ENCODE peak calls at places on chromosomes 3 and 15, in five cellular contexts. One of them, this sample, is unnamed.
A peak's percentile ranks its signal among the peaks of the same experiment; 100 is the strongest.

GRCh38 chr3:44509985-44510360 is 32.5 kb upstream of the ZNF445 start:
- DNase-seq in NCI-H1417: peak; percentile 63
- DNase-seq in activated naive CD4-positive, alpha-beta T cell: no peak
- DNase-seq in stimulated activated CD4-positive, alpha-beta T cell treated with anti-CD3 and anti-CD28 coated beads, Interleukin-4, amount 100 ng/mL, for 24 hours: no peak
- DNase-seq in hypothalamus: no peak
- DNase-seq in this sample: peak; percentile 11

GRCh38 chr3:74661672-74662071 is 47.2 kb upstream of the CNTN3 start:
- DNase-seq in NCI-H1417: no peak
- DNase-seq in activated naive CD4-positive, alpha-beta T cell: no peak
- DNase-seq in stimulated activated CD4-positive, alpha-beta T cell treated with anti-CD3 and anti-CD28 coated beads, Interleukin-4, amount 100 ng/mL, for 24 hours: no peak
- DNase-seq in hypothalamus: no peak
- DNase-seq in this sample: no peak

GRCh38 chr15:51973220-51973619 is 1.6 kb upstream of the LEO1 start:
- DNase-seq in NCI-H1417: no peak
- DNase-seq in activated naive CD4-positive, alpha-beta T cell: no peak
- DNase-seq in stimulated activated CD4-positive, alpha-beta T cell treated with anti-CD3 and anti-CD28 coated beads, Interleukin-4, amount 100 ng/mL, for 24 hours: no peak
- DNase-seq in hypothalamus: no peak
- DNase-seq in this sample: no peak

GRCh38 chr15:75148293-75148692 is 53.4 kb upstream of the C15orf39 start:
- DNase-seq in NCI-H1417: no peak
- DNase-seq in activated naive CD4-positive, alpha-beta T cell: no peak
- DNase-seq in stimulated activated CD4-positive, alpha-beta T cell treated with anti-CD3 and anti-CD28 coated beads, Interleukin-4, amount 100 ng/mL, for 24 hours: no peak
- DNase-seq in hypothalamus: no peak
- DNase-seq in this sample: no peak

GRCh38 chr3:183988216-183988790 is 29.4 kb downstream of the ABCC5 start:
- DNase-seq in NCI-H1417: no peak
- DNase-seq in activated naive CD4-positive, alpha-beta T cell: no peak
- DNase-seq in stimulated activated CD4-positive, alpha-beta T cell treated with anti-CD3 and anti-CD28 coated beads, Interleukin-4, amount 100 ng/mL, for 24 hours: no peak
- DNase-seq in hypothalamus: no peak
- DNase-seq in this sample: no peak

GRCh38 chr15:53036641-53037040 is 246.5 kb upstream of the ONECUT1 start:
- DNase-seq in NCI-H1417: no peak
- DNase-seq in activated naive CD4-positive, alpha-beta T cell: no peak
- DNase-seq in stimulated activated CD4-positive, alpha-beta T cell treated with anti-CD3 and anti-CD28 coated beads, Interleukin-4, amount 100 ng/mL, for 24 hours: no peak
- DNase-seq in hypothalamus: no peak
- DNase-seq in this sample: no peak

GRCh38 chr3:49217688-49218470 is 46.5 kb downstream of the KLHDC8B start:
- DNase-seq in NCI-H1417: no peak
- DNase-seq in activated naive CD4-positive, alpha-beta T cell: no peak
- DNase-seq in stimulated activated CD4-positive, alpha-beta T cell treated with anti-CD3 and anti-CD28 coated beads, Interleukin-4, amount 100 ng/mL, for 24 hours: no peak
- DNase-seq in hypothalamus: no peak
- DNase-seq in this sample: no peak

GRCh38 chr15:41512078-41512394 is 1.6 kb downstream of the LTK start:
- DNase-seq in NCI-H1417: no peak
- DNase-seq in activated naive CD4-positive, alpha-beta T cell: no peak
- DNase-seq in stimulated activated CD4-positive, alpha-beta T cell treated with anti-CD3 and anti-CD28 coated beads, Interleukin-4, amount 100 ng/mL, for 24 hours: no peak
- DNase-seq in hypothalamus: no peak
- DNase-seq in this sample: no peak

GRCh38 chr15:37111427-37111717 is 11.0 kb upstream of the MEIS2 start:
- DNase-seq in NCI-H1417: peak; percentile 40
- DNase-seq in activated naive CD4-positive, alpha-beta T cell: no peak
- DNase-seq in stimulated activated CD4-positive, alpha-beta T cell treated with anti-CD3 and anti-CD28 coated beads, Interleukin-4, amount 100 ng/mL, for 24 hours: no peak
- DNase-seq in hypothalamus: no peak
- DNase-seq in this sample: no peak

GRCh38 chr3:49016414-49017228 is 1.8 kb downstream of the DALRD3 start:
- DNase-seq in NCI-H1417: no peak
- DNase-seq in activated naive CD4-positive, alpha-beta T cell: no peak
- DNase-seq in stimulated activated CD4-positive, alpha-beta T cell treated with anti-CD3 and anti-CD28 coated beads, Interleukin-4, amount 100 ng/mL, for 24 hours: no peak
- DNase-seq in hypothalamus: no peak
- DNase-seq in this sample: no peak

GRCh38 chr3:166810741-166811445 is 569.2 kb downstream of the ZBBX start:
- DNase-seq in NCI-H1417: no peak
- DNase-seq in activated naive CD4-positive, alpha-beta T cell: no peak
- DNase-seq in stimulated activated CD4-positive, alpha-beta T cell treated with anti-CD3 and anti-CD28 coated beads, Interleukin-4, amount 100 ng/mL, for 24 hours: no peak
- DNase-seq in hypothalamus: no peak
- DNase-seq in this sample: no peak

GRCh38 chr15:100167884-100168375 is 173.8 kb downstream of the ADAMTS17 start:
- DNase-seq in NCI-H1417: no peak
- DNase-seq in activated naive CD4-positive, alpha-beta T cell: no peak
- DNase-seq in stimulated activated CD4-positive, alpha-beta T cell treated with anti-CD3 and anti-CD28 coated beads, Interleukin-4, amount 100 ng/mL, for 24 hours: no peak
- DNase-seq in hypothalamus: no peak
- DNase-seq in this sample: no peak

GRCh38 chr15:100786139-100786531 is 93.5 kb upstream of the ALDH1A3 start:
- DNase-seq in NCI-H1417: no peak
- DNase-seq in activated naive CD4-positive, alpha-beta T cell: no peak
- DNase-seq in stimulated activated CD4-positive, alpha-beta T cell treated with anti-CD3 and anti-CD28 coated beads, Interleukin-4, amount 100 ng/mL, for 24 hours: no peak
- DNase-seq in hypothalamus: no peak
- DNase-seq in this sample: no peak

GRCh38 chr15:40332138-40332781 is 8.5 kb downstream of the CCDC9B start:
- DNase-seq in NCI-H1417: no peak
- DNase-seq in activated naive CD4-positive, alpha-beta T cell: no peak
- DNase-seq in stimulated activated CD4-positive, alpha-beta T cell treated with anti-CD3 and anti-CD28 coated beads, Interleukin-4, amount 100 ng/mL, for 24 hours: no peak
- DNase-seq in hypothalamus: no peak
- DNase-seq in this sample: no peak

GRCh38 chr3:48270306-48270705 is 29.4 kb downstream of the ZNF589 start:
- DNase-seq in NCI-H1417: no peak
- DNase-seq in activated naive CD4-positive, alpha-beta T cell: no peak
- DNase-seq in stimulated activated CD4-positive, alpha-beta T cell treated with anti-CD3 and anti-CD28 coated beads, Interleukin-4, amount 100 ng/mL, for 24 hours: no peak
- DNase-seq in hypothalamus: no peak
- DNase-seq in this sample: no peak

GRCh38 chr15:67240235-67241131 is 14.0 kb downstream of the AAGAB start:
- DNase-seq in NCI-H1417: peak; percentile 82
- DNase-seq in activated naive CD4-positive, alpha-beta T cell: no peak
- DNase-seq in stimulated activated CD4-positive, alpha-beta T cell treated with anti-CD3 and anti-CD28 coated beads, Interleukin-4, amount 100 ng/mL, for 24 hours: peak; percentile 11
- DNase-seq in hypothalamus: no peak
- DNase-seq in this sample: peak; percentile 27

GRCh38 chr15:29601811-29602210 is 220.5 kb downstream of the TJP1 start:
- DNase-seq in NCI-H1417: no peak
- DNase-seq in activated naive CD4-positive, alpha-beta T cell: no peak
- DNase-seq in stimulated activated CD4-positive, alpha-beta T cell treated with anti-CD3 and anti-CD28 coated beads, Interleukin-4, amount 100 ng/mL, for 24 hours: no peak
- DNase-seq in hypothalamus: no peak
- DNase-seq in this sample: no peak

GRCh38 chr15:70875001-70875782 is 17.0 kb downstream of the THAP10 start:
- DNase-seq in NCI-H1417: peak; percentile 18
- DNase-seq in activated naive CD4-positive, alpha-beta T cell: no peak
- DNase-seq in stimulated activated CD4-positive, alpha-beta T cell treated with anti-CD3 and anti-CD28 coated beads, Interleukin-4, amount 100 ng/mL, for 24 hours: no peak
- DNase-seq in hypothalamus: no peak
- DNase-seq in this sample: no peak

GRCh38 chr3:45056608-45057301 is 30.7 kb downstream of the CLEC3B start:
- DNase-seq in NCI-H1417: peak; percentile 2
- DNase-seq in activated naive CD4-positive, alpha-beta T cell: no peak
- DNase-seq in stimulated activated CD4-positive, alpha-beta T cell treated with anti-CD3 and anti-CD28 coated beads, Interleukin-4, amount 100 ng/mL, for 24 hours: no peak
- DNase-seq in hypothalamus: no peak
- DNase-seq in this sample: no peak

GRCh38 chr3:44365952-44366351 is 27.4 kb downstream of the TCAIM start:
- DNase-seq in NCI-H1417: no peak
- DNase-seq in activated naive CD4-positive, alpha-beta T cell: no peak
- DNase-seq in stimulated activated CD4-positive, alpha-beta T cell treated with anti-CD3 and anti-CD28 coated beads, Interleukin-4, amount 100 ng/mL, for 24 hours: no peak
- DNase-seq in hypothalamus: no peak
- DNase-seq in this sample: no peak

GRCh38 chr15:84714816-84715215 is 1.1 kb downstream of the SEC11A start:
- DNase-seq in NCI-H1417: no peak
- DNase-seq in activated naive CD4-positive, alpha-beta T cell: no peak
- DNase-seq in stimulated activated CD4-positive, alpha-beta T cell treated with anti-CD3 and anti-CD28 coated beads, Interleukin-4, amount 100 ng/mL, for 24 hours: no peak
- DNase-seq in hypothalamus: no peak
- DNase-seq in this sample: no peak

GRCh38 chr15:38054488-38054887 is 120.0 kb downstream of the TMCO5A start:
- DNase-seq in NCI-H1417: no peak
- DNase-seq in activated naive CD4-positive, alpha-beta T cell: no peak
- DNase-seq in stimulated activated CD4-positive, alpha-beta T cell treated with anti-CD3 and anti-CD28 coated beads, Interleukin-4, amount 100 ng/mL, for 24 hours: no peak
- DNase-seq in hypothalamus: no peak
- DNase-seq in this sample: no peak

GRCh38 chr15:88881781-88882180 is 13.6 kb downstream of the HAPLN3 start:
- DNase-seq in NCI-H1417: no peak
- DNase-seq in activated naive CD4-positive, alpha-beta T cell: no peak
- DNase-seq in stimulated activated CD4-positive, alpha-beta T cell treated with anti-CD3 and anti-CD28 coated beads, Interleukin-4, amount 100 ng/mL, for 24 hours: no peak
- DNase-seq in hypothalamus: no peak
- DNase-seq in this sample: no peak

GRCh38 chr3:38454179-38454883 is 641 bp downstream of the ACVR2B start:
- DNase-seq in NCI-H1417: peak; percentile 75
- DNase-seq in activated naive CD4-positive, alpha-beta T cell: peak; percentile 36
- DNase-seq in stimulated activated CD4-positive, alpha-beta T cell treated with anti-CD3 and anti-CD28 coated beads, Interleukin-4, amount 100 ng/mL, for 24 hours: no peak
- DNase-seq in hypothalamus: no peak
- DNase-seq in this sample: peak; percentile 41

GRCh38 chr3:33071181-33071580 is 25.8 kb downstream of the GLB1 start:
- DNase-seq in NCI-H1417: peak; percentile 4
- DNase-seq in activated naive CD4-positive, alpha-beta T cell: no peak
- DNase-seq in stimulated activated CD4-positive, alpha-beta T cell treated with anti-CD3 and anti-CD28 coated beads, Interleukin-4, amount 100 ng/mL, for 24 hours: no peak
- DNase-seq in hypothalamus: no peak
- DNase-seq in this sample: peak; percentile 17

GRCh38 chr15:101323793-101324505 is 28.9 kb upstream of the SNRPA1 start:
- DNase-seq in NCI-H1417: no peak
- DNase-seq in activated naive CD4-positive, alpha-beta T cell: no peak
- DNase-seq in stimulated activated CD4-positive, alpha-beta T cell treated with anti-CD3 and anti-CD28 coated beads, Interleukin-4, amount 100 ng/mL, for 24 hours: no peak
- DNase-seq in hypothalamus: no peak
- DNase-seq in this sample: no peak

GRCh38 chr3:153209596-153209995 is 47.6 kb downstream of the RAP2B start:
- DNase-seq in NCI-H1417: no peak
- DNase-seq in activated naive CD4-positive, alpha-beta T cell: no peak
- DNase-seq in stimulated activated CD4-positive, alpha-beta T cell treated with anti-CD3 and anti-CD28 coated beads, Interleukin-4, amount 100 ng/mL, for 24 hours: no peak
- DNase-seq in hypothalamus: no peak
- DNase-seq in this sample: no peak

GRCh38 chr3:140896997-140897396 is 44.6 kb upstream of the SLC25A36 start:
- DNase-seq in NCI-H1417: no peak
- DNase-seq in activated naive CD4-positive, alpha-beta T cell: no peak
- DNase-seq in stimulated activated CD4-positive, alpha-beta T cell treated with anti-CD3 and anti-CD28 coated beads, Interleukin-4, amount 100 ng/mL, for 24 hours: no peak
- DNase-seq in hypothalamus: no peak
- DNase-seq in this sample: no peak

GRCh38 chr3:78368576-78369345 is 1328.9 kb downstream of the ROBO2 start:
- DNase-seq in NCI-H1417: peak; percentile 19
- DNase-seq in activated naive CD4-positive, alpha-beta T cell: no peak
- DNase-seq in stimulated activated CD4-positive, alpha-beta T cell treated with anti-CD3 and anti-CD28 coated beads, Interleukin-4, amount 100 ng/mL, for 24 hours: no peak
- DNase-seq in hypothalamus: no peak
- DNase-seq in this sample: no peak

GRCh38 chr3:128864351-128864811 is 15.0 kb upstream of the ACAD9 start:
- DNase-seq in NCI-H1417: no peak
- DNase-seq in activated naive CD4-positive, alpha-beta T cell: no peak
- DNase-seq in stimulated activated CD4-positive, alpha-beta T cell treated with anti-CD3 and anti-CD28 coated beads, Interleukin-4, amount 100 ng/mL, for 24 hours: no peak
- DNase-seq in hypothalamus: peak; percentile 47
- DNase-seq in this sample: no peak

GRCh38 chr15:90165659-90166489 is 35.3 kb upstream of the SEMA4B start:
- DNase-seq in NCI-H1417: peak; percentile 87
- DNase-seq in activated naive CD4-positive, alpha-beta T cell: no peak
- DNase-seq in stimulated activated CD4-positive, alpha-beta T cell treated with anti-CD3 and anti-CD28 coated beads, Interleukin-4, amount 100 ng/mL, for 24 hours: peak; percentile 59
- DNase-seq in hypothalamus: no peak
- DNase-seq in this sample: no peak

GRCh38 chr3:13073042-13073906 is at the start of gene IQSEC1:
- DNase-seq in NCI-H1417: peak; percentile 88
- DNase-seq in activated naive CD4-positive, alpha-beta T cell: peak; percentile 56
- DNase-seq in stimulated activated CD4-positive, alpha-beta T cell treated with anti-CD3 and anti-CD28 coated beads, Interleukin-4, amount 100 ng/mL, for 24 hours: peak; percentile 65
- DNase-seq in hypothalamus: peak; percentile 47
- DNase-seq in this sample: peak; percentile 52

GRCh38 chr3:39753361-39753760 is 56.0 kb upstream of the MYRIP start:
- DNase-seq in NCI-H1417: no peak
- DNase-seq in activated naive CD4-positive, alpha-beta T cell: no peak
- DNase-seq in stimulated activated CD4-positive, alpha-beta T cell treated with anti-CD3 and anti-CD28 coated beads, Interleukin-4, amount 100 ng/mL, for 24 hours: no peak
- DNase-seq in hypothalamus: no peak
- DNase-seq in this sample: no peak

This sample was measured in central memory CD4-positive, alpha-beta T cell.